ENCODE peak calls at places on chromosomes 1 and 21, in ten cellular contexts. One of them, this sample, is unnamed.

GRCh38 chr21:38243732-38244406 is 12.9 kb upstream of the KCNJ15 start:
- DNase-seq in tibial artery: no peak
- DNase-seq in BJ: no peak
- DNase-seq in WTC11: no peak
- DNase-seq in PC-9: no peak
- DNase-seq in Peyer's patch: no peak
- DNase-seq in GM12878: peak
- DNase-seq in endothelial cell: no peak
- DNase-seq in A549: no peak
- DNase-seq in kidney: no peak
- DNase-seq in this sample: no peak

GRCh38 chr21:31222142-31222541 is 121.9 kb downstream of the TIAM1 start:
- DNase-seq in tibial artery: no peak
- DNase-seq in BJ: no peak
- DNase-seq in WTC11: no peak
- DNase-seq in PC-9: no peak
- DNase-seq in Peyer's patch: no peak
- DNase-seq in GM12878: no peak
- DNase-seq in endothelial cell: no peak
- DNase-seq in A549: no peak
- DNase-seq in kidney: no peak
- DNase-seq in this sample: no peak

GRCh38 chr1:41700986-41701535 is 216.6 kb upstream of the EDN2 start:
- DNase-seq in tibial artery: no peak
- DNase-seq in BJ: no peak
- DNase-seq in WTC11: no peak
- DNase-seq in PC-9: no peak
- DNase-seq in Peyer's patch: no peak
- DNase-seq in GM12878: no peak
- DNase-seq in endothelial cell: no peak
- DNase-seq in A549: no peak
- DNase-seq in kidney: no peak
- DNase-seq in this sample: no peak

GRCh38 chr1:3846521-3846920 is 10.5 kb downstream of the CEP104 start:
- DNase-seq in tibial artery: no peak
- DNase-seq in BJ: no peak
- DNase-seq in WTC11: no peak
- DNase-seq in PC-9: no peak
- DNase-seq in Peyer's patch: no peak
- DNase-seq in GM12878: no peak
- DNase-seq in endothelial cell: no peak
- DNase-seq in A549: no peak
- DNase-seq in kidney: no peak
- DNase-seq in this sample: no peak

GRCh38 chr1:154968731-154969130 is 1.8 kb downstream of the SHC1 start:
- DNase-seq in tibial artery: no peak
- DNase-seq in BJ: no peak
- DNase-seq in WTC11: no peak
- DNase-seq in PC-9: no peak
- DNase-seq in Peyer's patch: no peak
- DNase-seq in GM12878: no peak
- DNase-seq in endothelial cell: no peak
- DNase-seq in A549: no peak
- DNase-seq in kidney: peak
- DNase-seq in this sample: no peak

GRCh38 chr1:23369335-23370013 is at the start of gene ZNF436:
- DNase-seq in tibial artery: peak
- DNase-seq in BJ: no peak
- DNase-seq in WTC11: no peak
- DNase-seq in PC-9: peak
- DNase-seq in Peyer's patch: peak
- DNase-seq in GM12878: no peak
- DNase-seq in endothelial cell: peak
- DNase-seq in A549: peak
- DNase-seq in kidney: peak
- DNase-seq in this sample: peak

GRCh38 chr1:18775341-18775740 is 84.1 kb downstream of the TAS1R2 start:
- DNase-seq in tibial artery: no peak
- DNase-seq in BJ: no peak
- DNase-seq in WTC11: no peak
- DNase-seq in PC-9: no peak
- DNase-seq in Peyer's patch: no peak
- DNase-seq in GM12878: no peak
- DNase-seq in endothelial cell: no peak
- DNase-seq in A549: no peak
- DNase-seq in kidney: no peak
- DNase-seq in this sample: no peak

GRCh38 chr21:38503588-38503987 is 5.3 kb upstream of the ERG start:
- DNase-seq in tibial artery: peak
- DNase-seq in BJ: peak
- DNase-seq in WTC11: no peak
- DNase-seq in PC-9: no peak
- DNase-seq in Peyer's patch: no peak
- DNase-seq in GM12878: no peak
- DNase-seq in endothelial cell: peak
- DNase-seq in A549: no peak
- DNase-seq in kidney: no peak
- DNase-seq in this sample: no peak

GRCh38 chr1:226644541-226645176 is 94.4 kb downstream of the ITPKB start:
- DNase-seq in tibial artery: no peak
- DNase-seq in BJ: no peak
- DNase-seq in WTC11: no peak
- DNase-seq in PC-9: peak
- DNase-seq in Peyer's patch: no peak
- DNase-seq in GM12878: no peak
- DNase-seq in endothelial cell: no peak
- DNase-seq in A549: no peak
- DNase-seq in kidney: peak
- DNase-seq in this sample: no peak

GRCh38 chr1:28091043-28091781 is 2.8 kb upstream of the EYA3 start:
- DNase-seq in tibial artery: peak
- DNase-seq in BJ: no peak
- DNase-seq in WTC11: peak
- DNase-seq in PC-9: peak
- DNase-seq in Peyer's patch: peak
- DNase-seq in GM12878: peak
- DNase-seq in endothelial cell: peak
- DNase-seq in A549: peak
- DNase-seq in kidney: no peak
- DNase-seq in this sample: peak

GRCh38 chr21:45414396-45415187 is 9.6 kb downstream of the COL18A1 start:
- DNase-seq in tibial artery: no peak
- DNase-seq in BJ: no peak
- DNase-seq in WTC11: peak
- DNase-seq in PC-9: no peak
- DNase-seq in Peyer's patch: no peak
- DNase-seq in GM12878: no peak
- DNase-seq in endothelial cell: no peak
- DNase-seq in A549: no peak
- DNase-seq in kidney: peak
- DNase-seq in this sample: no peak

GRCh38 chr1:38919075-38919474 is 22.6 kb downstream of the RHBDL2 start:
- DNase-seq in tibial artery: no peak
- DNase-seq in BJ: no peak
- DNase-seq in WTC11: no peak
- DNase-seq in PC-9: no peak
- DNase-seq in Peyer's patch: no peak
- DNase-seq in GM12878: no peak
- DNase-seq in endothelial cell: no peak
- DNase-seq in A549: no peak
- DNase-seq in kidney: no peak
- DNase-seq in this sample: no peak

GRCh38 chr1:32239335-32239734 is 7.7 kb upstream of the FAM167B start:
- DNase-seq in tibial artery: no peak
- DNase-seq in BJ: no peak
- DNase-seq in WTC11: peak
- DNase-seq in PC-9: no peak
- DNase-seq in Peyer's patch: no peak
- DNase-seq in GM12878: no peak
- DNase-seq in endothelial cell: no peak
- DNase-seq in A549: no peak
- DNase-seq in kidney: no peak
- DNase-seq in this sample: peak

GRCh38 chr1:32242341-32242851 is 4.6 kb upstream of the FAM167B start:
- DNase-seq in tibial artery: peak
- DNase-seq in BJ: no peak
- DNase-seq in WTC11: peak
- DNase-seq in PC-9: no peak
- DNase-seq in Peyer's patch: no peak
- DNase-seq in GM12878: no peak
- DNase-seq in endothelial cell: peak
- DNase-seq in A549: peak
- DNase-seq in kidney: no peak
- DNase-seq in this sample: peak

GRCh38 chr1:32241011-32241763 is 5.8 kb upstream of the FAM167B start:
- DNase-seq in tibial artery: peak
- DNase-seq in BJ: no peak
- DNase-seq in WTC11: peak
- DNase-seq in PC-9: peak
- DNase-seq in Peyer's patch: peak
- DNase-seq in GM12878: no peak
- DNase-seq in endothelial cell: peak
- DNase-seq in A549: peak
- DNase-seq in kidney: peak
- DNase-seq in this sample: peak

GRCh38 chr1:32239790-32240139 is 7.3 kb upstream of the FAM167B start:
- DNase-seq in tibial artery: no peak
- DNase-seq in BJ: no peak
- DNase-seq in WTC11: no peak
- DNase-seq in PC-9: no peak
- DNase-seq in Peyer's patch: no peak
- DNase-seq in GM12878: no peak
- DNase-seq in endothelial cell: no peak
- DNase-seq in A549: no peak
- DNase-seq in kidney: peak
- DNase-seq in this sample: peak

DNA sequence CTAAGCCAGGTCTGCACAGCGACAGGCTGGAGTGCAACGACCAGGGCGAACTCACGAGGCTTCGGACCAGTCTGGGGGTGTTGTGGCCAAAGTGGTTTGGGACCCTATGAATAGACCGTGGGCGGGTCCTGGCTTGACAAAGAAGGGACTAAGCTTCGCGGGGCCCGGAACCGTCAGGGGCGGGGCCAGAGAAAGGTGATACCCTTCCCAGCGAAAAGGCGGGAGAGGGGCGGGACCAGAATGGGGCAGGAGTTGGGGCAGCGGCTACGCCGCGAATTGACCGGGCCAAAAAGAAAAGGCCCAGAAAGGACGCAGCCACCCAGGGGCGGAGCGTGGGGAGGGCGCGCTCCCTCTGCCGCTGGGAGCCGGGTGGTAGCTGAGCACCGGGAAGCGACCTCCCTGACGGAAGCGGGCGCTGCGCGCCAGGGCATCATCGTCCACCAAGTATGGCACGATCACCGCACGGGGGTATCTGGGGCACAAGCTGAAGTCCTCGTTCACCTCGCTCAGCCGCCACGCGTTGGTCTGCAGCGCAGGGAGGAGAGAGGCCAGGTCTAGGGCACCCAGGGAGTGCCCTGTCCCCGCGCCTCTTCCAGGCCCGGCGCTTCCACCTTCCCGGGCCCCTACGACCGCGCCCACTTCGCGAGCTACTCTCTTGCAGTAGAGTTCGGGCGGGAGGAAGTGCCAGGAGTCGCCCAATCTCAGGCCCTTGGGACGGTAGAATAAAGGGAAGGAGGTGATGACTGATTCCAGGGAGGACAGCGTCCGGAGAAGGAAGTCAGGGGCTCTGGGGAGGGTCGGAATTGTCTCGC is 6.7 kb upstream of the FAM167B start:
- DNase-seq in tibial artery: peak
- DNase-seq in BJ: no peak
- DNase-seq in WTC11: peak
- DNase-seq in PC-9: peak
- DNase-seq in Peyer's patch: peak
- DNase-seq in GM12878: no peak
- DNase-seq in endothelial cell: peak
- DNase-seq in A549: peak
- DNase-seq in kidney: peak
- DNase-seq in this sample: peak
- TF ChIP-seq CTCF in tibial artery: peak
- TF ChIP-seq CTCF in BJ: peak
- TF ChIP-seq CTCF in WTC11: no peak
- TF ChIP-seq CTCF in PC-9: no peak
- TF ChIP-seq CTCF in Peyer's patch: peak
- TF ChIP-seq CTCF in GM12878: peak
- TF ChIP-seq CTCF in endothelial cell: no peak
- TF ChIP-seq CTCF in A549: peak
- TF ChIP-seq CTCF in kidney: peak
- TF ChIP-seq CTCF in this sample: no peak

GRCh38 chr1:89821322-89822108 is 683 bp downstream of the LRRC8D start:
- DNase-seq in tibial artery: no peak
- DNase-seq in BJ: no peak
- DNase-seq in WTC11: peak
- DNase-seq in PC-9: peak
- DNase-seq in Peyer's patch: peak
- DNase-seq in GM12878: no peak
- DNase-seq in endothelial cell: peak
- DNase-seq in A549: peak
- DNase-seq in kidney: peak
- DNase-seq in this sample: peak
- TF ChIP-seq CTCF in tibial artery: no peak
- TF ChIP-seq CTCF in BJ: peak
- TF ChIP-seq CTCF in WTC11: no peak
- TF ChIP-seq CTCF in PC-9: no peak
- TF ChIP-seq CTCF in Peyer's patch: peak
- TF ChIP-seq CTCF in GM12878: peak
- TF ChIP-seq CTCF in endothelial cell: no peak
- TF ChIP-seq CTCF in A549: no peak
- TF ChIP-seq CTCF in kidney: no peak
- TF ChIP-seq CTCF in this sample: no peak

GRCh38 chr1:7561331-7561921 is 209.7 kb upstream of the VAMP3 start:
- DNase-seq in tibial artery: no peak
- DNase-seq in BJ: no peak
- DNase-seq in WTC11: peak
- DNase-seq in PC-9: peak
- DNase-seq in Peyer's patch: no peak
- DNase-seq in GM12878: no peak
- DNase-seq in endothelial cell: peak
- DNase-seq in A549: peak
- DNase-seq in kidney: peak
- DNase-seq in this sample: peak
- TF ChIP-seq CTCF in tibial artery: no peak
- TF ChIP-seq CTCF in BJ: peak
- TF ChIP-seq CTCF in WTC11: peak
- TF ChIP-seq CTCF in PC-9: no peak
- TF ChIP-seq CTCF in Peyer's patch: peak
- TF ChIP-seq CTCF in GM12878: peak
- TF ChIP-seq CTCF in endothelial cell: peak
- TF ChIP-seq CTCF in A549: no peak
- TF ChIP-seq CTCF in kidney: no peak
- TF ChIP-seq CTCF in this sample: peak

DNA sequence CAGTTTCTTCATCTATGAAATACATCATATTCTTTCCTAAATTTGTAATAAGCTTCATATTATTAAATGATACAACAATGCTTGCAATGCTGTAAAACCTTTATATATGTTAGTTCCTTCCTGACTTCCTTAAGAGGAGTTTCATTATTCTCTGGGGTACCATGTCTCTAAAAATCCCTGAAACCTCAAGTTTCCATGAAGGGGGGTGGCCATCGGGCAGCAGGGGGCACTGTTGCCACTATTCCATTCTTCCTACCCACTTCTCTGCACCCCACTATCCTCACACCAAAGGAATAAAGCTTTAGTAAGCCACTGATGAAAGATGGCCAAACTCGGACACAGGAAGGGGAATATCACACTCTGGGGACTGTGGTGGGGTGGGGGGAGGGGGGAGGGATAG is 9.0 kb upstream of the DMRTB1 start:
- DNase-seq in tibial artery: no peak
- DNase-seq in BJ: no peak
- DNase-seq in WTC11: peak
- DNase-seq in PC-9: no peak
- DNase-seq in Peyer's patch: no peak
- DNase-seq in GM12878: no peak
- DNase-seq in endothelial cell: no peak
- DNase-seq in A549: no peak
- DNase-seq in kidney: no peak
- DNase-seq in this sample: peak
- TF ChIP-seq CTCF in tibial artery: no peak
- TF ChIP-seq CTCF in BJ: peak
- TF ChIP-seq CTCF in WTC11: peak
- TF ChIP-seq CTCF in PC-9: peak
- TF ChIP-seq CTCF in Peyer's patch: no peak
- TF ChIP-seq CTCF in GM12878: peak
- TF ChIP-seq CTCF in endothelial cell: peak
- TF ChIP-seq CTCF in A549: peak
- TF ChIP-seq CTCF in kidney: no peak
- TF ChIP-seq CTCF in this sample: peak

This sample was measured in nephron progenitor cell.